ENCODE peak calls at places on chromosome 15, in four cellular contexts. E is transverse colon, X is sigmoid colon, H is stomach. J is an unnamed sample.

GRCh38 chr15:40991355-40991754 is 38.1 kb downstream of the CHAC1 start:
- DNase-seq in E (no peak), X (no peak), H (no peak), J (no peak)

GRCh38 chr15:37138586-37138985 is 38.2 kb upstream of the MEIS2 start:
- DNase-seq in E (no peak), X (no peak), H (no peak), J (no peak)

GRCh38 chr15:71079208-71080044 is 35.8 kb upstream of the THSD4 start:
- DNase-seq in E (peak; percentile 52), X (no peak), H (peak; percentile 84), J (no peak)

GRCh38 chr15:45637552-45638033 is 2.8 kb downstream of the SQOR start:
- DNase-seq in E (peak; percentile 71), X (peak; percentile 84), H (peak; percentile 76), J (no peak)

GRCh38 chr15:75891895-75892294 is 11.8 kb upstream of the FBXO22 start:
- DNase-seq in E (no peak), X (no peak), H (no peak), J (no peak)

GRCh38 chr15:94235681-94236080 is 4.3 kb downstream of the MCTP2 start:
- DNase-seq in E (no peak), X (no peak), H (no peak), J (no peak)

GRCh38 chr15:36644156-36644896 is 64.9 kb downstream of the CDIN1 start:
- DNase-seq in E (no peak), X (no peak), H (no peak), J (no peak)

GRCh38 chr15:69064649-69065048 is 50.2 kb downstream of the NOX5 start:
- DNase-seq in E (no peak), X (peak; percentile 14), H (no peak), J (no peak)

GRCh38 chr15:101505610-101506337 is 16.3 kb upstream of the PCSK6 start:
- DNase-seq in E (no peak), X (no peak), H (no peak), J (no peak)

GRCh38 chr15:67166280-67167009 is 88.0 kb downstream of the AAGAB start:
- DNase-seq in E (no peak), X (peak; percentile 33), H (no peak), J (no peak)
- TF ChIP-seq POLR2AphosphoS5 in E (no peak), X (no peak), H (no peak), J (no peak)

GRCh38 chr15:52651868-52652267 is 27.3 kb downstream of the ATOSA start:
- DNase-seq in E (peak; percentile 65), X (peak; percentile 87), H (peak; percentile 42), J (no peak)
- TF ChIP-seq EP300 in E (no peak), X (no peak), H (no peak), J (no peak)

DNA sequence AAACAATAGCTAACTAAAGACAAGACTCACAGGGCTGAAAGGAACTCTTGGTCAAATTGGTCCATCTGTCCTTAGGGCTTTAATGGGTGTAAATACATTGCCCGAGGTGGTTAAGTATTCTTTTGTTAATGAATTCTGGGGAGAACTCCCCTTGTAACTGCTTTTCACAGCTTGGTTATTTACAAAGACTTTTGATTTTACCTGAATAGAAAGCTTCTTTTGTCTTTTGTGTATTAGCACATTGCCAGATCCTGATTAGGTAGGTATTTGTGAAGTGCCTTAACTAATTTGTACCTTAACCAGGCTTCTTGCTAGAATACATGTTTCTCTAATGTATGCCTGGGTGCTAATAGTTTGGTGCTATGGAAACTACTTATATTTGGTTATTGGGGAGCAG is 14.0 kb downstream of the CHD2 start:
- DNase-seq in E (no peak), X (no peak), H (no peak), J (no peak)
- H3K4me3 ChIP-seq in E (no peak overlapping the region), X (no peak overlapping the region), H (no peak overlapping the region), J (no peak overlapping the region)

DNA sequence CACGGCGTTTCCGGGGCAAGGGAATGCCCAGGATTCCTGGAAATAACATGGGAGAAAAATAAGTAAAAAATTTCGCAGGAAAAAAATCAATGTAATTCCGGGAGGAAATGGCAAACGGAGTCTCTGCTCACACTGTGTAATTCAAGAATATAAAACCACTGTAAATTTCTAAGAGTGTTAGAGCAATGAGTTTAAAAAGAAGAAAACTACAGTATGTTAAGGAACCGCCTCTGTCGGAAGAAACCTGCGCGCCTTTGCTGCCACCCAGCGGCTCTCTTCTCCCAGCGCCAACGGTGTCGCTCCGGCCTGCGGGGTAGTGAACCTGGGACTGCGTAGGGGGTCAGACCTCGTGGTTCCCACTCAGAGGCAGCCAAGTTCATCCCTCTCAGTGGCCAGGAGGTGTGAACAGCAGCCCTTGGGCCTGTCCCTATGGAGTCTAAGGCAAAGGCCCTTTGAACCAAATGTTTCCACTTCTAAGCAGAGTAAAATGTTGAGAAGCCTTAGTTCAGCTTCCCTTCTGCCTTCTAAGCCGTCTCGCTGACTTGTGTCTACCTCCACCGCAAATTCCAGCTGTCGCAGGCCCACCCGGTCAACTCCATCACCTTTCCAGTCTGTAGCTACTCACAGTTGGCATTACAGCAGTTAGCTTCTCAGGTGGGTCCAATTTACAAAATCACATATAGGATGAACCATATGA is 896 bp upstream of the RAB27A start:
- DNase-seq in E (peak; percentile 88), X (peak; percentile 92), H (peak; percentile 89), J (peak; percentile 90)
- TF ChIP-seq POLR2AphosphoS5 in E (no peak), X (no peak), H (no peak), J (no peak)

GRCh38 chr15:63339006-63339766 is 42.5 kb downstream of the CA12 start:
- DNase-seq in E (no peak), X (no peak), H (no peak), J (no peak)

GRCh38 chr15:63340353-63340752 is 41.3 kb downstream of the CA12 start:
- DNase-seq in E (no peak), X (no peak), H (no peak), J (no peak)

GRCh38 chr15:63340878-63341277 is 40.8 kb downstream of the CA12 start:
- DNase-seq in E (no peak), X (no peak), H (no peak), J (no peak)

GRCh38 chr15:63339836-63340235 is 41.8 kb downstream of the CA12 start:
- DNase-seq in E (no peak), X (no peak), H (no peak), J (no peak)

DNA sequence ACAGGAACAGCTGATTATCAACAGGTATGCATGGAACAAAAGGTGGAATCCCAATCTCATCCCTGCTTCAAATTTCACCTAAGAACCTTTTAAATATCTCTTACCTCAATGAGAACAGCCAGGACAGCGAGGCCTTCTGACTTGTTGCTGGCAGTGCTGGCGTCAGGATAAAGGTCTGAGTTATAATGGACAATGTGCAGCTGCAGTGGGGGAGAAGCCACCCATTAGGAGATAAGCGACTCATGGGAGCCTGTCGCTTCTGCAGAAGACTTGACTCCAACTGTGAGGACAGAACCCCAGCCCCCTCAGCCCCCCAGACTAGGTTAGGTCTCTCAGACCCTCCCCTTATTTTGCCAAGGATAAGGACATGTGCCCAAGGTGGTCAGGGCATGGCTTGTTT is 39.7 kb downstream of the CA12 start:
- DNase-seq in E (no peak), X (no peak), H (no peak), J (no peak)
- TF ChIP-seq EP300 in E (no peak), X (no peak), H (no peak), J (no peak)

GRCh38 chr15:61780278-61780677 is 280.0 kb downstream of the VPS13C start:
- DNase-seq in E (no peak), X (no peak), H (no peak), J (no peak)
- H3K4me3 ChIP-seq in E (no peak overlapping the region), X (no peak overlapping the region), H (no peak overlapping the region), J (no peak overlapping the region)

GRCh38 chr15:25783134-25783533 is 80.0 kb downstream of the ATP10A start:
- DNase-seq in E (no peak), X (peak; percentile 40), H (no peak), J (no peak)

GRCh38 chr15:25784141-25784540 is 79.0 kb downstream of the ATP10A start:
- DNase-seq in E (no peak), X (peak; percentile 41), H (no peak), J (peak; percentile 34)

GRCh38 chr15:25777047-25777446 is 86.1 kb downstream of the ATP10A start:
- DNase-seq in E (no peak), X (no peak), H (no peak), J (peak; percentile 37)

GRCh38 chr15:25783607-25784131 is 79.5 kb downstream of the ATP10A start:
- DNase-seq in E (no peak), X (peak; percentile 54), H (no peak), J (no peak)

DNA sequence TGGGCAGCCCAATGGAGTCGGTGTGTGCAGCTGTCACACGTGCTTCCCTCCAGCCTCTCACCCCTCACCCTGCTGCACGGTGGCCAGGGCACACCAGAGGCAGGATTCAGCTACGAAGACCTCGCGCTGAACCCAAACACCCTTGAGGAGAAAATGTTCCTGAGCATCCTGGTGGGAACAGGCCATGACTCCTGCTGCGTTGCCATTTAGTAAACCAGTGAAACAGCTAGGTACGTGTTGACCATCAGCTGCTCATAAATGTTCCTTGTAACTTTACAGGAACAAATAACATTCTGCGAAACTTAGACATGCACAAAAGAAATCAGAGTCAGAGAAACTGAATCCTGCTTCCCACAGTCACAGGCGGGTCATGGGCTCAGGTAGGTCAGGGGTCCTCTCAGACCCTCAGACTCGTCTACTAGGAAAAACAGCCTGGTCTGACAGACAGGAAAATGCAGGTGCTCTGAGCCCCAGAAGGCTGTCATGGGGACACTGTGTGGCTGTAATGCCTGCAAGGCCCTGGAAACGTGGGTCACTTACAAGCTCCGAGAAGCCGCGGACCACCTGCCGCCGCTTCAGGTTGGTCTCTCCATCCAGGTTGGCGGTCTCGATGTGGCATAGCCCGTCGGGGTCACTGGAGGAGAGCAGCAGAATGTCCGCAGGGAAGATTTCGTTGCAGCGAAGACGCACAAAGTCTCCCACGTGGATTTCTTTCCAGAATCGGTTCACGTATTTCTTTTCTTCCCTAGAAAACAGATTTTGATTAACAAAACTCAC is 82.5 kb downstream of the ATP10A start:
- DNase-seq in E (no peak), X (peak; percentile 61), H (no peak), J (no peak)
- TF ChIP-seq POLR2AphosphoS5 in E (no peak), X (no peak), H (no peak), J (no peak)